ENCODE peak calls at places on chromosomes 2 and 18, in nine cellular contexts. J is tibial nerve, V is lower lobe of right lung, F is fibroblast of villous mesenchyme, I is neural progenitor cell, Q is BE2C, P is A549, D is hepatocyte, E is AG04450. U is an unnamed sample.

GRCh38 chr2:209425082-209426071 is 1.5 kb downstream of the MAP2 start:
- DNase-seq in J (no peak), V (no peak), F (peak; percentile 36), I (peak; percentile 38), Q (peak; percentile 34), P (peak; percentile 20), D (peak; percentile 35), E (no peak), U (peak; percentile 76)

GRCh38 chr2:9207641-9208301 is 1.2 kb downstream of the ASAP2 start:
- DNase-seq in J (no peak), V (peak; percentile 68), F (no peak), I (peak; percentile 27), Q (no peak), P (peak; percentile 57), D (peak; percentile 57), E (no peak), U (no peak)

GRCh38 chr2:158321264-158321663 is 135.3 kb downstream of the CCDC148 start:
- DNase-seq in J (no peak), V (no peak), F (peak; percentile 14), I (no peak), Q (no peak), P (no peak), D (no peak), E (no peak), U (peak; percentile 50)

GRCh38 chr2:198214108-198214736 is 409.8 kb downstream of the PLCL1 start:
- DNase-seq in J (no peak), V (no peak), F (peak; percentile 20), I (no peak), Q (no peak), P (no peak), D (no peak), E (no peak), U (peak; percentile 7)

GRCh38 chr18:2083691-2084090 is 487.6 kb downstream of the METTL4 start:
- DNase-seq in J (no peak), V (no peak), F (no peak), I (peak; percentile 8), Q (no peak), P (no peak), D (peak; percentile 41), E (no peak), U (no peak)

GRCh38 chr2:150286730-150287362 is 200.6 kb downstream of the RND3 start:
- DNase-seq in J (no peak), V (no peak), F (no peak), I (no peak), Q (no peak), P (no peak), D (no peak), E (no peak), U (no peak)

GRCh38 chr2:145752091-145752806 is 1232.3 kb upstream of the ZEB2 start:
- DNase-seq in J (peak; percentile 48), V (peak; percentile 47), F (peak; percentile 91), I (peak; percentile 74), Q (no peak), P (peak; percentile 3), D (peak; percentile 71), E (peak; percentile 69), U (peak; percentile 94)

GRCh38 chr2:36438454-36438977 is 82.9 kb downstream of the CRIM1 start:
- DNase-seq in J (no peak), V (no peak), F (peak; percentile 94), I (no peak), Q (no peak), P (peak; percentile 84), D (peak; percentile 34), E (peak; percentile 92), U (peak; percentile 94)

GRCh38 chr2:96683307-96683706 is 40.7 kb downstream of the FER1L5 start:
- DNase-seq in J (no peak), V (no peak), F (no peak), I (no peak), Q (no peak), P (no peak), D (no peak), E (no peak), U (no peak)

GRCh38 chr18:49178736-49179135 is 228.0 kb upstream of the SMAD7 start:
- DNase-seq in J (peak; percentile 64), V (no peak), F (peak; percentile 21), I (peak; percentile 28), Q (peak; percentile 20), P (peak; percentile 10), D (peak; percentile 52), E (no peak), U (peak; percentile 52)

DNA sequence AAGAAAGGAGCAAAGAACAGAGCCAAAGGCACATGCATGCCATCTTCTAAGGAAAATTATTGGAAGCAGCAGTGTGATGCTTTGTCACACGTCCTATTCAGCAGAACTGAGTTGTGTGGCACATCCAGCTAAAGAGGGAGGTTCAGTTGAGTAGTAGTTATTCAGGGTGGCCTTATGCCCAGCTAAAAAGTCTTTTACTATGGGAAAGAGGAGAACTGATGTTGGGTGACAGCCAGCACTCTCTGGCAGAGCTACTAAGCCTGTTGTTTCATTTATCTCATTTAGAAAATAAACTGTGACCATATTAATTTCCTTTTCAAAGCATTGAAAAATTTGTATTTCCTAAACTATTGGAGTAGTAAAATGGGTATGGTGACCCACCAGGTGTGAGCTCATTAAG is 18.5 kb downstream of the ITGA6 start:
- DNase-seq in J (no peak), V (no peak), F (no peak), I (no peak), Q (no peak), P (no peak), D (no peak), E (no peak), U (no peak)
- H3K4me3 ChIP-seq in J (no peak overlapping the region), V (no peak overlapping the region), F (no peak overlapping the region), I (no peak overlapping the region), Q (no peak overlapping the region), P (no peak overlapping the region), D (no peak overlapping the region), E (no peak overlapping the region), U (no peak overlapping the region)

GRCh38 chr2:239361311-239361642 is 39.5 kb downstream of the HDAC4 start:
- DNase-seq in J (no peak), V (no peak), F (peak; percentile 46), I (peak; percentile 27), Q (no peak), P (no peak), D (no peak), E (no peak), U (peak; percentile 26)
- TF ChIP-seq CTCF in J (peak; percentile 15), V (no peak), F (peak; percentile 60), I (peak; percentile 45), Q (peak; percentile 54), P (no peak), D (peak; percentile 40), E (peak; percentile 62), U (peak; percentile 43)

GRCh38 chr2:216242365-216242764 is 129.9 kb downstream of the MARCHF4 start:
- DNase-seq in J (no peak), V (no peak), F (no peak), I (peak; percentile 52), Q (peak; percentile 74), P (no peak), D (no peak), E (no peak), U (peak; percentile 9)
- H3K4me3 ChIP-seq in J (no peak overlapping the region), V (no peak overlapping the region), F (no peak overlapping the region), I (no peak overlapping the region), Q (no peak overlapping the region), P (no peak overlapping the region), D (no peak overlapping the region), E (no peak overlapping the region), U (no peak overlapping the region)

DNA sequence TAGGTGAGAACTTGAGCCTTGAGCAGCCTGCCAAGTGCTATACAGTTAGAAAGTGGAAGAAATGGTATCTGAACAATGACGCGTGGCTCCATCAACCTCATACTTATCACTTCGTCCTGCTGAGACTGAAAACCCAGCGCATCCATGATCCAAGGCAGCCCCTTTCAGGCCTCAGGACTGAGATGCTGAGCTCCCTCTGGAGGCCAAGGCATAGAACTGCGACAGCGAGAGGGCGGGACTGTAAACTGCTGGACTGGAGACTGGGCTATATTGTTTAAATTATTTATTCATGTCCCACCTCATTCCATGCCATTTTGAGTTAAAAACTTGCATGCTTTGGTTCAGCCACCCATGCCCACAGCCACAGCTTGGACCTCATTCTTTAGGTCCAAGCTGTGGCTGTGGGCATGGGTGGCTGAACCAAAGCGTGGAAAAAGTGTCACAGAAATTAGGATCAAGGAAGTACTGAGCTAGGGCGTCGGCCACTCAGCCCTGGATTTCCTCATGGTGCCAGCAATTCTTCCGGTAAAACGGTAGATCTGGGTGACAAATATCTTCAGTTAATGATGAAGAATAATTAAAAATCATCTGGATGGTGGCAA is 195.5 kb downstream of the L3MBTL4 start:
- DNase-seq in J (no peak), V (no peak), F (peak; percentile 27), I (peak; percentile 87), Q (no peak), P (peak; percentile 2), D (peak; percentile 80), E (peak; percentile 43), U (peak; percentile 64)
- TF ChIP-seq CTCF in J (peak; percentile 26), V (peak; percentile 50), F (peak; percentile 72), I (peak; percentile 86), Q (peak; percentile 32), P (peak; percentile 15), D (peak; percentile 65), E (peak; percentile 98), U (peak; percentile 90)

GRCh38 chr2:6784299-6784698 is 81.4 kb downstream of the CMPK2 start:
- DNase-seq in J (no peak), V (no peak), F (no peak), I (no peak), Q (no peak), P (no peak), D (no peak), E (no peak), U (no peak)

GRCh38 chr2:6785511-6785910 is 80.2 kb downstream of the CMPK2 start:
- DNase-seq in J (no peak), V (no peak), F (no peak), I (no peak), Q (no peak), P (no peak), D (no peak), E (no peak), U (no peak)

GRCh38 chr2:6777626-6778025 is 88.1 kb downstream of the CMPK2 start:
- DNase-seq in J (no peak), V (no peak), F (no peak), I (no peak), Q (no peak), P (no peak), D (no peak), E (no peak), U (no peak)

GRCh38 chr2:6782523-6783061 is 83.1 kb downstream of the CMPK2 start:
- DNase-seq in J (no peak), V (peak; percentile 89), F (no peak), I (no peak), Q (no peak), P (no peak), D (no peak), E (no peak), U (no peak)

DNA sequence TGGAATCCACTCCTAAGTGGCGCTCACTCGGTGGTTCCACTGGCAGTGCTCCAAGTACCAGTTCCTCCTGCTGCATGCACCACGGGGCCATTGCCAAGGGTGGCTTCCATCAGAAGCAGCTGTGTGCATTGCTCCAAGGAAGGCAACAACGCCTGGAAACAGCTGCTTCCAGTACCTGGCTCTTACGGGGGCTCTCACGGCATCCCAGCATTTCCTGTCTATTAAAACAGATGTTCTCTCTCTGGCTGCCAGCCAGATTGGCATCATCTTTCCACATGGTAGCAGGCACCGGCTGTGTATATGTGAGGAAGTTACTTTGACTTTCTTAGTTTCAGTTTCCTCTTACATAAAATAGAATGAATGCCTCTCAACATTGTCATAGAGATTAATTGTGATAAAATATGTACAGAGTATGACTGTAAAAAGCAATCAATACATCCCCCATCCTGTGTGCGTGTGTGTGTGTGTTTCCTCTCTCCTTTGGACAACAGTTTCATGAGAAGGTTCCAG is 84.9 kb downstream of the CMPK2 start:
- DNase-seq in J (peak; percentile 33), V (peak; percentile 70), F (peak; percentile 39), I (no peak), Q (peak; percentile 65), P (no peak), D (peak; percentile 78), E (no peak), U (peak; percentile 12)
- H3K4me3 ChIP-seq in J (no peak overlapping the region), V (no peak overlapping the region), F (no peak overlapping the region), I (no peak overlapping the region), Q (no peak overlapping the region), P (no peak overlapping the region), D (no peak overlapping the region), E (no peak overlapping the region), U (no peak overlapping the region)

GRCh38 chr2:215635788-215636139 is 199.9 kb upstream of the FN1 start:
- DNase-seq in J (no peak), V (no peak), F (peak; percentile 40), I (no peak), Q (no peak), P (no peak), D (no peak), E (no peak), U (peak; percentile 83)
- TF ChIP-seq CTCF in J (no peak), V (no peak), F (peak; percentile 48), I (peak; percentile 15), Q (peak; percentile 8), P (no peak), D (no peak), E (peak; percentile 37), U (peak; percentile 51)